ENCODE peak calls at places on chromosomes 13 and 19, in eight cellular contexts. J, L, O, D, W, S, U and T are unnamed samples.
A peak's percentile ranks its signal among the peaks of the same experiment; 100 is the strongest.

GRCh38 chr19:33227870-33228599 is 2.4 kb upstream of the SLC7A10 start:
- DNase-seq in J (no peak), L (no peak), O (no peak), D (no peak), W (no peak), S (no peak), U (no peak), T (no peak)

GRCh38 chr13:24662195-24663088 is 17.8 kb upstream of the ATP12A start:
- DNase-seq in J (no peak), L (no peak), O (no peak), D (no peak), W (no peak), S (no peak), U (no peak), T (peak; percentile 74)

GRCh38 chr13:33334831-33335230 is 49.3 kb upstream of the STARD13 start:
- DNase-seq in J (no peak), L (no peak), O (no peak), D (no peak), W (no peak), S (no peak), U (no peak), T (no peak)

GRCh38 chr13:36986462-36987240 is 12.5 kb downstream of the ALG5 start:
- DNase-seq in J (no peak), L (no peak), O (no peak), D (no peak), W (no peak), S (no peak), U (no peak), T (no peak)

GRCh38 chr19:38142176-38143035 is 81.6 kb downstream of the DPF1 start:
- DNase-seq in J (peak; percentile 74), L (peak; percentile 39), O (no peak), D (peak; percentile 49), W (no peak), S (peak; percentile 33), U (peak; percentile 70), T (peak; percentile 52)

GRCh38 chr19:4374451-4375163 is 25.7 kb downstream of the SH3GL1 start:
- DNase-seq in J (peak; percentile 86), L (peak; percentile 82), O (peak; percentile 96), D (peak; percentile 55), W (peak; percentile 74), S (peak; percentile 79), U (peak; percentile 91), T (peak; percentile 74)

GRCh38 chr13:41054212-41054877 is 7.0 kb upstream of the WBP4 start:
- DNase-seq in J (peak; percentile 76), L (peak; percentile 82), O (no peak), D (no peak), W (no peak), S (peak; percentile 53), U (peak; percentile 30), T (peak; percentile 75)

GRCh38 chr13:23140492-23140891 is 40.3 kb upstream of the SGCG start:
- DNase-seq in J (no peak), L (no peak), O (no peak), D (no peak), W (no peak), S (no peak), U (no peak), T (no peak)

GRCh38 chr19:1304197-1304924 is 18.7 kb downstream of the EFNA2 start:
- DNase-seq in J (peak; percentile 83), L (peak; percentile 86), O (no peak), D (no peak), W (no peak), S (peak; percentile 81), U (no peak), T (peak; percentile 83)

GRCh38 chr19:49157445-49158224 is at the start of gene TRPM4:
- DNase-seq in J (peak; percentile 96), L (peak; percentile 93), O (peak; percentile 95), D (peak; percentile 96), W (peak; percentile 94), S (peak; percentile 61), U (peak; percentile 94), T (peak; percentile 98)

GRCh38 chr13:98730441-98730840 is 22.0 kb downstream of the SLC15A1 start:
- DNase-seq in J (no peak), L (no peak), O (no peak), D (no peak), W (no peak), S (no peak), U (no peak), T (no peak)

GRCh38 chr13:30762643-30763042 is 27.3 kb downstream of the ALOX5AP start:
- DNase-seq in J (no peak), L (no peak), O (no peak), D (no peak), W (no peak), S (no peak), U (no peak), T (no peak)

GRCh38 chr19:12665646-12666304 is 767 bp downstream of the MAN2B1 start:
- DNase-seq in J (no peak), L (no peak), O (no peak), D (no peak), W (no peak), S (no peak), U (no peak), T (no peak)

GRCh38 chr13:112674412-112675383 is 15.1 kb upstream of the ATP11A start:
- DNase-seq in J (no peak), L (no peak), O (no peak), D (no peak), W (peak; percentile 14), S (no peak), U (no peak), T (no peak)

GRCh38 chr13:30125422-30126073 is 181.8 kb downstream of the KATNAL1 start:
- DNase-seq in J (peak; percentile 82), L (no peak), O (no peak), D (no peak), W (no peak), S (peak; percentile 43), U (peak; percentile 34), T (no peak)

GRCh38 chr13:70424428-70424827 is 316.2 kb upstream of the KLHL1 start:
- DNase-seq in J (no peak), L (peak; percentile 7), O (no peak), D (no peak), W (no peak), S (no peak), U (no peak), T (no peak)

GRCh38 chr19:10718205-10719196 is 622 bp downstream of the DNM2 start:
- DNase-seq in J (peak; percentile 74), L (peak; percentile 34), O (no peak), D (peak; percentile 39), W (peak; percentile 76), S (no peak), U (peak; percentile 41), T (no peak)

GRCh38 chr19:30895946-30896345 is 453.3 kb downstream of the TSHZ3 start:
- DNase-seq in J (no peak), L (no peak), O (no peak), D (no peak), W (no peak), S (no peak), U (no peak), T (no peak)

GRCh38 chr19:34482380-34483250 is 1.1 kb downstream of the WTIP start:
- DNase-seq in J (peak; percentile 60), L (no peak), O (peak; percentile 68), D (no peak), W (no peak), S (no peak), U (no peak), T (no peak)

GRCh38 chr19:2237051-2237868 is 636 bp downstream of the SF3A2 start:
- DNase-seq in J (no peak), L (no peak), O (no peak), D (no peak), W (no peak), S (no peak), U (no peak), T (no peak)

DNA sequence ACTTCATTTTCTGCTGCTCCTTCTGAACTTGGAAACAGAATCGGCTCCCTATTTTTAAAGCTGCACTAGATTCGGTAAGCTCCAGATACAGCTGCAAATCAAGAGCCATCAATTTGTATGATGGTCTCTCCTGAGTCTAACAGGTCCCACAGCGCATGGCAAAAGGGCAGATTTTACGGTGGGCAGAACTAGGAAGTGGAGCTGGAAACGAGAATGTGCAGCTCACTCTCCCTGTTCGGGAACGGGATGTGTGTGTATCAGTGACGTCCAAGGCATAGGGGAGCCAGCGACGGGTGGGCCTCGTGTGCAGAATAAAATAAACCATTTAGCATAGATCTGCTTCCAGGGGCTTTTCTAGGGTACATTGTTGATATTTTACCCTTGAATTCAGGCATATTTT is 74.2 kb downstream of the COL4A1 start:
- DNase-seq in J (no peak), L (no peak), O (peak; percentile 73), D (no peak), W (no peak), S (no peak), U (no peak), T (no peak)
- H3K4me1 ChIP-seq in J (peaks cover 5% of the 10 kb centered on the region), L (no peaks in the 10 kb centered on the region), O (peaks cover 89% of the 10 kb centered on the region), D (peaks cover 71% of the 10 kb centered on the region), W (peaks cover 31% of the 10 kb centered on the region), S (no peaks in the 10 kb centered on the region), U (peaks cover 1% of the 10 kb centered on the region), T (no peaks in the 10 kb centered on the region)

DNA sequence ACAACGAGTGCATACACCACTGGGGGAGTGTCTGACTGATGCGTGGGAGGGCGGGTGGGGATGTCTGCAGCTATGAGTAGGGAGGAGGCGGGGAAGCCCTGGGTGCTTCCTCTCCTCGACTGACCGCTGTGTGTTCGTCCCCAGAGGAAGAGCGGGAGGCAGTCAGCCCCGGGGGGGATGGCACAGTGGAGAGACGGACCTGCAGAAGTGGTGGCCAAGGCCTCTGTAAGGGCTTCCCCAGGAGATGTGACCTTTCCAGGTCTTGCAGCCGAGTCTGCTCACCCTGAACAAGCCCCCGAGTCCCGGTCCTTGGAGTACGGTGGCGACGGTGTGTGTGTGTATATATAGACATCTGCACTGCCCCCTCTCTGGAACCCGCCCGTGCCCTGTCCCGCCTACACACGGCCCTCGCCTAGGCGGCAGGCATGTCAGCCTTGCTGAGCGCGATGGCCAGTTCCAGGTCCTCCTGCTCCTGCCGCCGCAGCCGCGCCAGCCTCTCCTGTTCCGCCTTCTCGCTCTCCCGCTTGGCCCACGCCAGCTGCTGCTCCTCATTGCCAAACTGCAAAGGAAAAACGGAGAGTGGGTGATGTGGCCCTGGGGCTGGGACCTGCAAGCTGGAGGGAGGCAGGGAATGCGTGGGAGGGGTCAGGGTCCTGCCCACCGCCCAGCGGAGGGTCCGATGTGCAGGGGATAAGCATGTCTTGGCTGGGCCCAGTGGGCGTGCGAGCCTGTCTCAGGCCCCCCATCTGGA is 30.8 kb downstream of the KLF2 start:
- DNase-seq in J (peak; percentile 3), L (no peak), O (no peak), D (peak; percentile 52), W (peak; percentile 66), S (no peak), U (no peak), T (no peak)
- H3K4me1 ChIP-seq in J (no peaks in the 10 kb centered on the region), L (no peaks in the 10 kb centered on the region), O (no peaks in the 10 kb centered on the region), D (peaks cover 50% of the 10 kb centered on the region), W (peaks cover 24% of the 10 kb centered on the region), S (no peaks in the 10 kb centered on the region), U (no peaks in the 10 kb centered on the region), T (no peaks in the 10 kb centered on the region)

GRCh38 chr13:46526763-46527162 is 26.2 kb upstream of the LRCH1 start:
- DNase-seq in J (no peak), L (no peak), O (no peak), D (no peak), W (no peak), S (no peak), U (no peak), T (no peak)
- H3K4me1 ChIP-seq in J (no peaks in the 10 kb centered on the region), L (no peaks in the 10 kb centered on the region), O (peaks cover 5% of the 10 kb centered on the region), D (peaks cover 23% of the 10 kb centered on the region), W (no peaks in the 10 kb centered on the region), S (no peaks in the 10 kb centered on the region), U (peaks cover 4% of the 10 kb centered on the region), T (no peaks in the 10 kb centered on the region)

DNA sequence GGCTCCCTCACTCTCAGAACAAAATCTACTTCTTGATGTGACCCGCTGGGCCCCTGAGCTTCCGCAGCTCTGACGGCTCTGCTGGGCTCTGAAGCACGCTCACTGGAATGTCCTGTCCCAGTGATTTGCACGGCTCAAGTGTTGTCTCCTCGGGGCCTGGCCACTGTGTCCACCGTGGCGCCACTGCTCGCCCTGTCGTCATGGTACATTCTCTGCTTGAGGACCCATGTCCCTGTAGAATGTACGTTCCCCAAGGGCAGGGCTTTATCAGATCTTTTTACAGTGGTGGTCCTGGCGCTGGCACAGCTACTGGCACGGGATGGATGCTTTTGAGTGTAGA is 12.1 kb downstream of the KLHL26 start:
- DNase-seq in J (no peak), L (no peak), O (peak; percentile 91), D (no peak), W (no peak), S (no peak), U (no peak), T (no peak)
- H3K4me1 ChIP-seq in J (peaks cover 22% of the 10 kb centered on the region), L (no peaks in the 10 kb centered on the region), O (peaks cover 88% of the 10 kb centered on the region), D (peaks cover 51% of the 10 kb centered on the region), W (peaks cover 46% of the 10 kb centered on the region), S (peaks cover 10% of the 10 kb centered on the region), U (peaks cover 30% of the 10 kb centered on the region), T (no peaks in the 10 kb centered on the region)